ENCODE peak calls at places on chromosomes 16 and 17, in seven cellular contexts. One of them, this sample, is unnamed.

GRCh38 chr16:89322381-89323119 is 105.0 kb downstream of the ZNF778 start:
- DNase-seq in HTR-8/SVneo: peak; percentile 73
- DNase-seq in fibroblast of gingiva: peak; percentile 96
- DNase-seq in activated CD8-positive, alpha-beta T cell treated with anti-CD3 and anti-CD28 coated beads for 36 hours: no peak
- DNase-seq in iris pigment epithelial cell: peak; percentile 93
- DNase-seq in lower leg skin: no peak
- DNase-seq in AG04450: peak; percentile 65
- DNase-seq in this sample: peak; percentile 97

GRCh38 chr16:4369006-4369766 is 2.5 kb upstream of the VASN start:
- DNase-seq in fibroblast of gingiva: no peak
- DNase-seq in HTR-8/SVneo: peak; percentile 67
- DNase-seq in iris pigment epithelial cell: no peak
- DNase-seq in lower leg skin: no peak
- DNase-seq in activated CD8-positive, alpha-beta T cell treated with anti-CD3 and anti-CD28 coated beads for 36 hours: no peak
- DNase-seq in AG04450: no peak
- DNase-seq in this sample: no peak

GRCh38 chr17:47266782-47267181 is 13.2 kb downstream of the ITGB3 start:
- DNase-seq in activated CD8-positive, alpha-beta T cell treated with anti-CD3 and anti-CD28 coated beads for 36 hours: no peak
- DNase-seq in iris pigment epithelial cell: peak; percentile 41
- DNase-seq in AG04450: no peak
- DNase-seq in lower leg skin: no peak
- DNase-seq in HTR-8/SVneo: no peak
- DNase-seq in fibroblast of gingiva: no peak
- DNase-seq in this sample: no peak

GRCh38 chr16:81633147-81633619 is 145.9 kb upstream of the PLCG2 start:
- DNase-seq in HTR-8/SVneo: no peak
- DNase-seq in AG04450: no peak
- DNase-seq in lower leg skin: no peak
- DNase-seq in iris pigment epithelial cell: no peak
- DNase-seq in fibroblast of gingiva: no peak
- DNase-seq in activated CD8-positive, alpha-beta T cell treated with anti-CD3 and anti-CD28 coated beads for 36 hours: no peak
- DNase-seq in this sample: no peak

GRCh38 chr16:81567987-81568748 is 123.6 kb downstream of the CMIP start:
- DNase-seq in HTR-8/SVneo: peak; percentile 92
- DNase-seq in lower leg skin: no peak
- DNase-seq in fibroblast of gingiva: peak; percentile 80
- DNase-seq in AG04450: no peak
- DNase-seq in activated CD8-positive, alpha-beta T cell treated with anti-CD3 and anti-CD28 coated beads for 36 hours: peak; percentile 83
- DNase-seq in iris pigment epithelial cell: peak; percentile 46
- DNase-seq in this sample: no peak

GRCh38 chr17:80384078-80384960 is 30.6 kb upstream of the ENDOV start:
- DNase-seq in AG04450: no peak
- DNase-seq in activated CD8-positive, alpha-beta T cell treated with anti-CD3 and anti-CD28 coated beads for 36 hours: no peak
- DNase-seq in lower leg skin: no peak
- DNase-seq in iris pigment epithelial cell: no peak
- DNase-seq in HTR-8/SVneo: no peak
- DNase-seq in fibroblast of gingiva: no peak
- DNase-seq in this sample: no peak

GRCh38 chr17:79826210-79826680 is 13.0 kb downstream of the CBX4 start:
- DNase-seq in fibroblast of gingiva: no peak
- DNase-seq in activated CD8-positive, alpha-beta T cell treated with anti-CD3 and anti-CD28 coated beads for 36 hours: no peak
- DNase-seq in lower leg skin: no peak
- DNase-seq in HTR-8/SVneo: no peak
- DNase-seq in AG04450: no peak
- DNase-seq in iris pigment epithelial cell: peak; percentile 26
- DNase-seq in this sample: no peak

GRCh38 chr16:2535644-2536021 is 2.2 kb upstream of the PDPK1 start:
- DNase-seq in HTR-8/SVneo: no peak
- DNase-seq in iris pigment epithelial cell: peak; percentile 63
- DNase-seq in AG04450: peak; percentile 62
- DNase-seq in lower leg skin: peak; percentile 47
- DNase-seq in fibroblast of gingiva: peak; percentile 41
- DNase-seq in activated CD8-positive, alpha-beta T cell treated with anti-CD3 and anti-CD28 coated beads for 36 hours: no peak
- DNase-seq in this sample: peak; percentile 51

GRCh38 chr17:82929676-82930042 is 89.8 kb upstream of the ZNF750 start:
- DNase-seq in HTR-8/SVneo: no peak
- DNase-seq in activated CD8-positive, alpha-beta T cell treated with anti-CD3 and anti-CD28 coated beads for 36 hours: no peak
- DNase-seq in lower leg skin: no peak
- DNase-seq in AG04450: no peak
- DNase-seq in fibroblast of gingiva: no peak
- DNase-seq in iris pigment epithelial cell: no peak
- DNase-seq in this sample: no peak

GRCh38 chr17:732788-733720 is 658 bp downstream of the TLCD3A start:
- DNase-seq in iris pigment epithelial cell: peak; percentile 50
- DNase-seq in lower leg skin: no peak
- DNase-seq in AG04450: no peak
- DNase-seq in HTR-8/SVneo: peak; percentile 26
- DNase-seq in fibroblast of gingiva: peak; percentile 20
- DNase-seq in activated CD8-positive, alpha-beta T cell treated with anti-CD3 and anti-CD28 coated beads for 36 hours: peak; percentile 84
- DNase-seq in this sample: no peak

GRCh38 chr17:34369571-34369970 is 6.5 kb upstream of the CCL1 start:
- DNase-seq in AG04450: no peak
- DNase-seq in HTR-8/SVneo: no peak
- DNase-seq in activated CD8-positive, alpha-beta T cell treated with anti-CD3 and anti-CD28 coated beads for 36 hours: no peak
- DNase-seq in lower leg skin: no peak
- DNase-seq in iris pigment epithelial cell: no peak
- DNase-seq in fibroblast of gingiva: no peak
- DNase-seq in this sample: no peak

GRCh38 chr17:47201168-47201567 is 8.0 kb upstream of the MYL4 start:
- DNase-seq in lower leg skin: no peak
- DNase-seq in activated CD8-positive, alpha-beta T cell treated with anti-CD3 and anti-CD28 coated beads for 36 hours: no peak
- DNase-seq in iris pigment epithelial cell: no peak
- DNase-seq in HTR-8/SVneo: no peak
- DNase-seq in fibroblast of gingiva: no peak
- DNase-seq in AG04450: no peak
- DNase-seq in this sample: no peak